ENCODE peak calls at places on chromosomes 11 and 22, in eight cellular contexts. M, H, E, V, Z, N, G and C are unnamed samples.

GRCh38 chr22:32911526-32911925 is 110.0 kb downstream of the TIMP3 start:
- DNase-seq in H (no peak), V (no peak), M (no peak), E (no peak), Z (no peak), G (no peak), N (no peak), C (no peak)

GRCh38 chr22:42300286-42301071 is 30.0 kb upstream of the TCF20 start:
- DNase-seq in M (no peak), V (no peak), H (no peak), G (peak), Z (no peak), N (no peak), E (peak), C (no peak)

GRCh38 chr22:37418627-37419369 is 8.5 kb downstream of the ELFN2 start:
- DNase-seq in H (no peak), V (no peak), G (no peak), M (no peak), Z (no peak), E (no peak), N (no peak), C (no peak)

GRCh38 chr11:82003671-82004148 is 730.0 kb downstream of the FAM181B start:
- DNase-seq in Z (no peak), G (no peak), E (no peak), M (no peak), H (no peak), N (no peak), V (peak), C (no peak)

GRCh38 chr11:17596310-17596669 is 49.2 kb downstream of the OTOG start:
- DNase-seq in Z (no peak), V (no peak), G (no peak), N (no peak), E (no peak), M (no peak), H (no peak), C (no peak)

GRCh38 chr11:123624974-123625373 is 29.4 kb downstream of the SCN3B start:
- DNase-seq in H (no peak), V (no peak), N (no peak), Z (no peak), G (no peak), E (no peak), M (no peak), C (no peak)

GRCh38 chr22:37397246-37397645 is 30.0 kb downstream of the ELFN2 start:
- DNase-seq in M (no peak), Z (no peak), H (no peak), G (no peak), E (no peak), N (no peak), V (no peak), C (no peak)

GRCh38 chr22:30806391-30806861 is 111.8 kb downstream of the OSBP2 start:
- DNase-seq in Z (no peak), G (no peak), E (no peak), V (peak), N (no peak), M (peak), H (no peak), C (peak)

GRCh38 chr22:44392446-44392921 is 79.7 kb upstream of the SHISAL1 start:
- DNase-seq in V (no peak), Z (no peak), E (no peak), H (peak), M (no peak), G (no peak), N (peak), C (no peak)

GRCh38 chr11:94636388-94636787 is 69.2 kb downstream of the PIWIL4 start:
- DNase-seq in Z (no peak), M (no peak), N (no peak), H (no peak), V (no peak), G (no peak), E (no peak), C (no peak)

GRCh38 chr11:38323961-38324761 is 1726.1 kb upstream of the RAG2 start:
- DNase-seq in V (no peak), N (no peak), H (no peak), Z (no peak), E (no peak), G (no peak), M (no peak), C (no peak)

GRCh38 chr22:26891431-26891830 is 234.0 kb downstream of the MIAT start:
- DNase-seq in V (no peak), E (no peak), Z (no peak), N (no peak), G (no peak), H (no peak), M (no peak), C (no peak)

GRCh38 chr11:118437046-118437735 is 899 bp downstream of the KMT2A start:
- DNase-seq in E (peak), H (peak), N (peak), V (no peak), M (no peak), Z (peak), G (no peak), C (peak)

GRCh38 chr11:35116762-35117588 is 22.0 kb upstream of the CD44 start:
- DNase-seq in V (no peak), E (no peak), H (no peak), Z (no peak), G (no peak), N (peak), M (no peak), C (no peak)

GRCh38 chr11:86151188-86152005 is 82.5 kb upstream of the PICALM start:
- DNase-seq in G (peak), H (no peak), M (no peak), V (no peak), Z (no peak), E (no peak), N (peak), C (no peak)

GRCh38 chr11:10305964-10306918 is 1.4 kb downstream of the ADM start:
- DNase-seq in Z (peak), G (peak), E (peak), H (peak), V (no peak), M (no peak), N (peak), C (no peak)

GRCh38 chr11:75240381-75241035 is at the start of gene TPBGL:
- DNase-seq in V (no peak), N (peak), M (no peak), G (no peak), E (no peak), Z (no peak), H (no peak), C (no peak)

GRCh38 chr22:50459443-50460140 is 15.2 kb downstream of the SBF1 start:
- DNase-seq in V (no peak), M (no peak), N (no peak), Z (no peak), G (no peak), E (no peak), H (no peak), C (no peak)

GRCh38 chr11:10529279-10529678 is 11.7 kb downstream of the RNF141 start:
- DNase-seq in V (no peak), Z (no peak), N (no peak), E (no peak), M (no peak), G (no peak), H (no peak), C (no peak)

GRCh38 chr22:17846326-17846992 is 72.2 kb upstream of the BID start:
- DNase-seq in M (no peak), N (peak), Z (no peak), E (no peak), H (no peak), G (no peak), V (no peak), C (peak)

GRCh38 chr11:6599449-6599848 is 4.0 kb downstream of the RRP8 start:
- DNase-seq in E (no peak), V (no peak), Z (no peak), N (no peak), M (no peak), G (no peak), H (no peak), C (no peak)

GRCh38 chr22:46060292-46061123 is 83.5 kb upstream of the WNT7B start:
- DNase-seq in Z (no peak), H (no peak), E (no peak), M (no peak), V (no peak), G (peak), N (peak), C (no peak)

GRCh38 chr11:18282626-18283025 is 16.6 kb downstream of the SAA1 start:
- DNase-seq in Z (no peak), N (no peak), H (no peak), G (no peak), M (no peak), V (no peak), E (no peak), C (no peak)

GRCh38 chr11:102831709-102832492 is 11.5 kb downstream of the MMP3 start:
- DNase-seq in G (no peak), M (no peak), N (no peak), Z (no peak), E (no peak), V (no peak), H (no peak), C (peak)

GRCh38 chr11:92594251-92594650 is 369.6 kb downstream of the FAT3 start:
- DNase-seq in M (no peak), G (no peak), V (no peak), Z (no peak), N (no peak), H (no peak), E (no peak), C (no peak)

GRCh38 chr11:80773919-80774318 is 1333.1 kb upstream of the TENM4 start:
- DNase-seq in N (no peak), M (no peak), H (no peak), Z (no peak), G (no peak), E (no peak), V (no peak), C (no peak)

GRCh38 chr22:45504703-45505341 is 2.1 kb downstream of the FBLN1 start:
- DNase-seq in M (no peak), E (no peak), V (no peak), N (peak), H (peak), G (peak), Z (no peak), C (peak)

GRCh38 chr11:103297900-103298299 is 188.7 kb downstream of the DYNC2H1 start:
- DNase-seq in M (no peak), N (no peak), E (no peak), H (no peak), Z (no peak), G (no peak), V (no peak), C (no peak)

GRCh38 chr11:5237384-5237783 is 3.1 kb upstream of the HBD start:
- DNase-seq in Z (no peak), N (no peak), E (no peak), M (no peak), G (no peak), V (no peak), H (no peak), C (no peak)

GRCh38 chr11:94020777-94021615 is at the start of gene HEPHL1:
- DNase-seq in Z (no peak), G (peak), N (no peak), H (no peak), E (no peak), M (no peak), V (no peak), C (no peak)

GRCh38 chr11:45163956-45164575 is 17.6 kb downstream of the PRDM11 start:
- DNase-seq in H (no peak), V (peak), N (no peak), E (no peak), Z (no peak), G (no peak), M (no peak), C (no peak)

GRCh38 chr22:43114958-43115357 is 4.4 kb downstream of the BIK start:
- DNase-seq in V (no peak), N (no peak), H (no peak), E (no peak), M (no peak), G (peak), Z (no peak), C (no peak)

GRCh38 chr11:88293931-88294330 is 43.6 kb downstream of the CTSC start:
- DNase-seq in Z (no peak), V (no peak), M (no peak), G (no peak), E (no peak), N (no peak), H (no peak), C (no peak)

GRCh38 chr11:68031136-68031459 is 617 bp downstream of the NDUFS8 start:
- DNase-seq in H (no peak), E (no peak), M (no peak), G (no peak), V (no peak), Z (no peak), N (no peak), C (no peak)

GRCh38 chr11:83951521-83951920 is 665.4 kb upstream of the CCDC90B start:
- DNase-seq in M (no peak), G (no peak), Z (no peak), V (no peak), N (no peak), H (no peak), E (no peak), C (no peak)

GRCh38 chr22:22508274-22509176 is at the start of gene ZNF280B:
- DNase-seq in M (peak), G (peak), Z (peak), E (peak), V (peak), N (peak), H (peak), C (peak)